ENCODE peak calls at places on chromosome X, in ten cellular contexts. H is breast epithelium, N is A549, K is BE2C, D is upper lobe of right lung, E is fibroblast of lung, I is left ventricle myocardium inferior, T is mesendoderm, C is uterus, B is GM23248. V is an unnamed sample.

GRCh38 chrX:131763674-131764073 is 219.8 kb downstream of the OR13H1 start:
- DNase-seq in H (no peak), N (peak; percentile 69), K (no peak), D (no peak), E (peak; percentile 65), I (no peak), T (peak; percentile 9), C (peak; percentile 77), B (peak; percentile 11), V (peak; percentile 68)

GRCh38 chrX:56794831-56795230 is 65.8 kb downstream of the NBDY start:
- DNase-seq in H (no peak), N (no peak), K (no peak), D (no peak), E (no peak), I (no peak), T (no peak), C (no peak), B (no peak), V (no peak)

GRCh38 chrX:41180194-41180902 is 95.1 kb downstream of the USP9X start:
- DNase-seq in H (no peak), N (peak; percentile 34), K (peak; percentile 34), D (no peak), E (peak; percentile 58), I (no peak), T (peak; percentile 65), C (peak; percentile 39), B (peak; percentile 61), V (no peak)

GRCh38 chrX:100980608-100981497 is 11.3 kb downstream of the ARL13A start:
- DNase-seq in H (peak; percentile 61), N (peak; percentile 21), K (peak; percentile 16), D (peak; percentile 68), E (peak; percentile 82), I (no peak), T (no peak), C (no peak), B (peak; percentile 73), V (no peak)

GRCh38 chrX:151370906-151371305 is 26.1 kb upstream of the VMA21 start:
- DNase-seq in H (no peak), N (peak; percentile 13), K (peak; percentile 59), D (peak; percentile 63), E (no peak), I (no peak), T (peak; percentile 59), C (no peak), B (peak; percentile 10), V (peak; percentile 59)

GRCh38 chrX:102950908-102951866 is 14.1 kb downstream of the RAB40AL start:
- DNase-seq in H (no peak), N (peak; percentile 11), K (peak; percentile 57), D (no peak), E (peak; percentile 32), I (peak; percentile 13), T (peak; percentile 73), C (no peak), B (peak; percentile 38), V (no peak)

GRCh38 chrX:148665001-148665400 is 164.6 kb downstream of the AFF2 start:
- DNase-seq in H (no peak), N (no peak), K (no peak), D (no peak), E (no peak), I (no peak), T (no peak), C (no peak), B (no peak), V (no peak)

GRCh38 chrX:20252392-20253231 is 14.1 kb downstream of the RPS6KA3 start:
- DNase-seq in H (peak; percentile 49), N (peak; percentile 10), K (peak; percentile 41), D (peak; percentile 67), E (peak; percentile 24), I (peak; percentile 45), T (peak; percentile 71), C (no peak), B (peak; percentile 51), V (peak; percentile 70)

GRCh38 chrX:49129427-49129826 is 5.9 kb upstream of the GPKOW start:
- DNase-seq in H (no peak), N (no peak), K (no peak), D (no peak), E (no peak), I (no peak), T (no peak), C (no peak), B (no peak), V (no peak)

DNA sequence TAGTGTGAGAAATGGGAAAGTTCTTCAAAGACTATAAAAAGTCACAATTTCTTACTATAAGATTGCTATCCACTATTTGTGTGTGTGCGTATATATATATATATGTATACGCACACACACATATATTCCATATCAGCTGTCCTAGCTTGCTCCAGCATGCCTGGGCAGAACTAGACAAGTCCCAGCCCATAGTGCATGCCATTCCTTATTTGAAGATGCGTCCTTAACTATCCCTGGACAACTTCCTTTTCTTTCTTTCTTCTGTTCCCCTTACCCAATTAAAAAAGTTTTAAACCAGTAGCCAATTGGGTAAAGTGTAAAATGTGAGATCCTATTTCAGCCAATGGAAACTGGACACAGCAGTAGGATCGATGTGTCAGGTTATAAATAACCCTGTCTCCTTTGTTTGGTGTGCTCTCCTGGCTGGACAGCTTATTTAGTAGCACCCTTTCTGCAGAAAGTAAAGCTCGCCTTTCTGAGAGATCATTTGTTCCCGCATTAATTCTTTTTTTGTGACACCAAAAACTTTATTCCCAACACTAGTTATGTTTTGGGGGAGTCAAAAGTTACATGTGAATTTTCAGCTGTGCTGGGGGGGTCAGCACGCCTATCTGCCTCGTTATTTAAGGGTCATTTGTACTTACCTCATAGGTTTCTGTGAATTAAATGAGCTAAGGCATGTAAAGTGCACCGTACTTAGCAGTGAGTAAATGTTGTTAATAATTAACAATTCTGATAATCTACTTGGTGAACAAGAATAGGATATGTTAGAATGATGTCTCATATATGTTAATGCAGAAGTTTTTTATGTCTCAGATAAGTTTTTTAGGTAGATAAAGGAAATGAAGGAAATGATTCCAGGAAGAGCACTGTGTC is 40.9 kb downstream of the KDM6A start:
- DNase-seq in H (no peak), N (no peak), K (no peak), D (no peak), E (no peak), I (no peak), T (no peak), C (no peak), B (no peak), V (no peak)
- H3K4me1 ChIP-seq in H (no peaks in the 10 kb centered on the region), N (peaks cover 55% of the 10 kb centered on the region), K (no peaks in the 10 kb centered on the region), D (peaks cover 9% of the 10 kb centered on the region), E (peaks cover 4% of the 10 kb centered on the region), I (peaks cover 47% of the 10 kb centered on the region), T (no peaks in the 10 kb centered on the region), C (no peaks in the 10 kb centered on the region), B (peaks cover 17% of the 10 kb centered on the region), V (peaks cover 17% of the 10 kb centered on the region)

DNA sequence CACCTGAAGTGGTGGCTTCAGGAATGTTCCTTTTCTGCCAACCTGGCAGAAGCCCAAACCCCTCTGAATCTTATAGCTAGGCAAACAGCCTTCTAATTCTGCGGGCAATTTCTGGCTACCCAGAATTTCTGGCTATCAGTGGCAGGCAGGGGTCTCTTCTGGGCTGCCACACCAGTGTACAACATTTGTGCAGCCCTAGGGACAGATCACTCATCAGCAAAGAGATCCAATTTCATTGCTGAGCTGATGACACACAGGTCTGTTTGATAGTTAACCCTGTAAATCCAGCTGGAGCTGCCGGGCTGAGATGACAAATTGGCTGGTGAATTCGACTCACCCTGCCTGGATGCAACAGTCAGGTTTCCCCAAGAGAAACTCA is 2.4 kb downstream of the MID1 start:
- DNase-seq in H (no peak), N (peak; percentile 52), K (peak; percentile 15), D (no peak), E (peak; percentile 66), I (no peak), T (no peak), C (no peak), B (peak; percentile 63), V (no peak)
- H3K4me1 ChIP-seq in H (no peaks in the 10 kb centered on the region), N (peaks cover 47% of the 10 kb centered on the region), K (no peaks in the 10 kb centered on the region), D (no peaks in the 10 kb centered on the region), E (peaks cover 2% of the 10 kb centered on the region), I (no peaks in the 10 kb centered on the region), T (peaks cover 2% of the 10 kb centered on the region), C (no peaks in the 10 kb centered on the region), B (peaks cover 28% of the 10 kb centered on the region), V (no peaks in the 10 kb centered on the region)

GRCh38 chrX:108420481-108420880 is 17.7 kb downstream of the COL4A6 start:
- DNase-seq in H (no peak), N (no peak), K (no peak), D (no peak), E (no peak), I (no peak), T (no peak), C (no peak), B (no peak), V (no peak)
- H3K4me1 ChIP-seq in H (no peaks in the 10 kb centered on the region), N (no peaks in the 10 kb centered on the region), K (no peaks in the 10 kb centered on the region), D (no peaks in the 10 kb centered on the region), E (no peaks in the 10 kb centered on the region), I (no peaks in the 10 kb centered on the region), T (no peaks in the 10 kb centered on the region), C (no peaks in the 10 kb centered on the region), B (no peaks in the 10 kb centered on the region), V (no peaks in the 10 kb centered on the region)

DNA sequence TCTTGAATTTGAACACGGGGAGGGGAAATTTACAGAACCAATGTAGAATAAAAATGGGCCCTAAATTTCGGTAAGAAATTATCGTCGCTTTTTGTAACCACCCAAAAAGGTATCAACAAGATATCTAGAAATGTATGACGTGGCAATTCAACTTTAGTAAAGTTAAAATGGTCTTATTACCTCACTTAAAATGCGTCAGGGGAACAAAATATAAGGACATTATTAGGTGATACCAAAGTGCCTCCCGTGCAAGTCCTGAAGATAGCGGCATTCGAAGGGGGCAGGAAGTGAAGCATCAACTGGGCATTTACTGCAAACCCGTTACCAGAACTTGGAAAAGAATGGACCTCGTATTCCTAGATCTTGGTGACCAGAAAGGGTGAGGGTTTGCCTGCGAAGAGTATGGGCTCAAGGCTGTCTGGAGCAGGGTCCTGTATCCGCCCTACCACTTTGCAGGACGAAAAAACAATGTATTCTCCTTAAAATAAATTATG is 980 bp downstream of the AP1S2 start:
- DNase-seq in H (no peak), N (no peak), K (no peak), D (no peak), E (peak; percentile 21), I (no peak), T (no peak), C (no peak), B (peak; percentile 33), V (no peak)
- H3K4me1 ChIP-seq in H (no peaks in the 10 kb centered on the region), N (peaks cover 6% of the 10 kb centered on the region), K (no peaks in the 10 kb centered on the region), D (no peaks in the 10 kb centered on the region), E (no peaks in the 10 kb centered on the region), I (peaks cover 34% of the 10 kb centered on the region), T (no peaks in the 10 kb centered on the region), C (peaks cover 3% of the 10 kb centered on the region), B (peaks cover under 1% of the 10 kb centered on the region), V (peaks cover 3% of the 10 kb centered on the region)

DNA sequence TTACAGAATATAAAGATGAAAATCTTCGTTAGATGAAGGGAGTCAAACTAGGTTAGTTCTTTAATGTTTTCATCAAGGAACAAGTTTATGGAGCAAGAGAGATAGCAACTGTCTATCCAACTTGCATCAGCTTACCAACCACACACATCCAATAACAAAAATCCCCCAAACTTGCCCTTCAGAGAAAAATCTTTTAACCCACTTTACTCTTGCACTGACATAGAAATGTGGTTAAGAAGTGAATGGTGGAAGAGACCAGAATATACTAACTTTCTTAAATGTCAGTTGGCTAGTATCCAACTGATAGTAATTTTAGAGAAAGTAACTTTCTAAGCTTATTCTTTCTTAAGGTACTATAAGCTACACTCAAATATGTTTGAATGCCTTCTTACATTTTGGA is 1.7 kb upstream of the RAB9A start:
- DNase-seq in H (no peak), N (no peak), K (no peak), D (no peak), E (no peak), I (no peak), T (no peak), C (no peak), B (no peak), V (no peak)
- H3K4me1 ChIP-seq in H (no peaks in the 10 kb centered on the region), N (peaks cover 40% of the 10 kb centered on the region), K (no peaks in the 10 kb centered on the region), D (peaks cover 5% of the 10 kb centered on the region), E (no peaks in the 10 kb centered on the region), I (peaks cover 24% of the 10 kb centered on the region), T (no peaks in the 10 kb centered on the region), C (no peaks in the 10 kb centered on the region), B (peaks cover 13% of the 10 kb centered on the region), V (peaks cover 6% of the 10 kb centered on the region)

GRCh38 chrX:129777218-129777768 is 2.5 kb upstream of the SASH3 start:
- DNase-seq in H (peak; percentile 52), N (no peak), K (no peak), D (peak; percentile 79), E (no peak), I (peak; percentile 31), T (no peak), C (no peak), B (no peak), V (no peak)
- H3K4me1 ChIP-seq in H (no peaks in the 10 kb centered on the region), N (no peaks in the 10 kb centered on the region), K (no peaks in the 10 kb centered on the region), D (no peaks in the 10 kb centered on the region), E (no peaks in the 10 kb centered on the region), I (no peaks in the 10 kb centered on the region), T (no peaks in the 10 kb centered on the region), C (no peaks in the 10 kb centered on the region), B (no peaks in the 10 kb centered on the region), V (no peaks in the 10 kb centered on the region)